ENCODE peak calls at places on chromosome 22, in six cellular contexts. H, E, T, J, V and W are unnamed samples.

GRCh38 chr22:45207981-45208664 is 32.6 kb downstream of the KIAA0930 start:
- DNase-seq in H (no peak), T (peak), J (peak), V (no peak), E (peak), W (peak)

GRCh38 chr22:49092751-49093150 is 734.9 kb downstream of the BRD1 start:
- DNase-seq in E (no peak), H (no peak), J (no peak), V (no peak), T (no peak), W (no peak)

GRCh38 chr22:25085930-25086901 is 113.4 kb upstream of the CRYBB3 start:
- DNase-seq in T (peak), H (no peak), E (no peak), V (no peak), J (no peak), W (no peak)

GRCh38 chr22:24760708-24761306 is 13.7 kb downstream of the PIWIL3 start:
- DNase-seq in E (no peak), J (no peak), V (no peak), T (no peak), H (no peak), W (no peak)

GRCh38 chr22:21755855-21756284 is 20.3 kb upstream of the YPEL1 start:
- DNase-seq in T (peak), E (peak), J (no peak), H (no peak), V (no peak), W (no peak)

GRCh38 chr22:35220221-35220620 is 37.1 kb upstream of the HMGXB4 start:
- DNase-seq in E (no peak), J (no peak), T (no peak), H (no peak), V (no peak), W (no peak)

GRCh38 chr22:43467171-43467570 is 55.4 kb downstream of the MPPED1 start:
- DNase-seq in V (no peak), H (no peak), J (no peak), E (no peak), T (no peak), W (no peak)

GRCh38 chr22:42655693-42656092 is 6.5 kb upstream of the CYB5R3 start:
- DNase-seq in T (no peak), E (no peak), H (no peak), V (no peak), J (no peak), W (no peak)

GRCh38 chr22:49833340-49834007 is 5.8 kb upstream of the BRD1 start:
- DNase-seq in E (no peak), V (no peak), H (no peak), T (no peak), J (no peak), W (peak)

GRCh38 chr22:49828599-49828965 is 909 bp upstream of the BRD1 start:
- DNase-seq in T (no peak), H (no peak), V (no peak), J (no peak), E (no peak), W (no peak)

GRCh38 chr22:46027219-46028068 is 50.5 kb upstream of the WNT7B start:
- DNase-seq in V (no peak), J (no peak), T (no peak), H (no peak), E (no peak), W (peak)

GRCh38 chr22:49324527-49325491 is 502.9 kb downstream of the BRD1 start:
- DNase-seq in E (no peak), T (no peak), H (no peak), V (peak), J (no peak), W (no peak)

GRCh38 chr22:45696227-45696626 is 24.6 kb downstream of the ATXN10 start:
- DNase-seq in H (no peak), E (no peak), V (no peak), J (no peak), T (no peak), W (no peak)

GRCh38 chr22:48586799-48587185 is 1240.9 kb downstream of the BRD1 start:
- DNase-seq in V (no peak), E (no peak), H (no peak), T (no peak), J (no peak), W (no peak)

GRCh38 chr22:45885941-45886395 is 91.0 kb downstream of the WNT7B start:
- DNase-seq in V (no peak), J (peak), E (no peak), T (no peak), H (no peak), W (no peak)

GRCh38 chr22:32571764-32572163 is 97.2 kb downstream of the FBXO7 start:
- DNase-seq in H (no peak), J (no peak), T (no peak), V (no peak), E (no peak), W (no peak)

GRCh38 chr22:49738566-49738965 is 89.1 kb downstream of the BRD1 start:
- DNase-seq in V (no peak), J (no peak), E (no peak), H (no peak), T (no peak), W (no peak)

GRCh38 chr22:49676783-49677494 is 150.7 kb downstream of the BRD1 start:
- DNase-seq in T (no peak), J (peak), H (no peak), E (no peak), V (peak), W (no peak)

GRCh38 chr22:50733521-50734342 is 4.3 kb upstream of the ACR start:
- DNase-seq in J (no peak), V (peak), E (peak), H (no peak), T (peak), W (no peak)

GRCh38 chr22:49155809-49156580 is 671.7 kb downstream of the BRD1 start:
- DNase-seq in E (no peak), V (no peak), T (no peak), H (no peak), J (no peak), W (no peak)

GRCh38 chr22:42069801-42070516 is 653 bp downstream of the NAGA start:
- DNase-seq in T (no peak), J (peak), H (no peak), V (no peak), E (no peak), W (peak)

GRCh38 chr22:49197986-49198704 is 629.5 kb downstream of the BRD1 start:
- DNase-seq in H (no peak), V (no peak), J (peak), E (no peak), T (no peak), W (no peak)

GRCh38 chr22:46076651-46077339 is 73.5 kb upstream of the PPARA start:
- DNase-seq in E (peak), T (no peak), H (no peak), V (no peak), J (no peak), W (no peak)

GRCh38 chr22:45212306-45212709 is 28.4 kb downstream of the KIAA0930 start:
- DNase-seq in T (peak), H (no peak), E (peak), J (no peak), V (no peak), W (peak)

GRCh38 chr22:44557064-44557748 is 59.2 kb upstream of the RTL6 start:
- DNase-seq in H (no peak), E (no peak), T (no peak), J (no peak), V (no peak), W (no peak)

GRCh38 chr22:46390652-46391301 is 55.3 kb downstream of the TRMU start:
- DNase-seq in H (no peak), J (no peak), E (peak), T (no peak), V (no peak), W (peak)

GRCh38 chr22:20438066-20438677 is 547 bp upstream of the SCARF2 start:
- DNase-seq in V (peak), H (no peak), T (peak), J (peak), E (peak), W (no peak)

GRCh38 chr22:20438678-20439492 is 1.3 kb upstream of the SCARF2 start:
- DNase-seq in V (no peak), H (no peak), J (peak), T (peak), E (no peak), W (peak)

GRCh38 chr22:20435436-20436308 is 2.0 kb downstream of the SCARF2 start:
- DNase-seq in H (no peak), E (no peak), T (no peak), J (no peak), V (no peak), W (no peak)

GRCh38 chr22:20436309-20437252 is 1.0 kb downstream of the SCARF2 start:
- DNase-seq in J (peak), H (peak), T (peak), E (peak), V (peak), W (peak)

GRCh38 chr22:20437253-20438065 is at the start of gene SCARF2:
- DNase-seq in T (peak), J (peak), H (peak), E (peak), V (peak), W (no peak)
- H3K23ac ChIP-seq in T (peak), J (no peak), H (peak), E (peak), V (no peak), W (no peak)

DNA sequence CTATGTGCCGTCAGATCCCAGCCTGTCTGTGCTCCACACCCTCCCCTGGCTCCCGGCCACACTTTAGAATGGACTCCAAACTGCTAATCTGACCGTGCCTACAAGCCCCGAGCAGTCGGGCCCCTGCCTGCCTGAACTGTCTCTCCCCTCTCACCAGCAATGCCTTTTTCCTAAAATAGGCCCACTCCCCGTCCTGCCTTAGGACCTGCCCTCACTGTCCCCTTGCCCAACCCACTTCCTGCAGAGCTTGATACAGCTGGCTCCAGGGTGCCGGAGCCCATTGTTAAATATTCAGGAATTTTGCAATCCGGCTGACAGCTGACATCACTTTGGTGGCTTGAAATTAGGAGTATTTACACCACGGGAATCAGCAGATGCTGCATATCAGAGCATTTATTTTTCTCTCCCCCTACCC is 21.4 kb downstream of the MN1 start:
- DNase-seq in T (no peak), V (no peak), J (peak), E (no peak), H (no peak), W (no peak)
- H3K18ac ChIP-seq in T (no peak), V (peak), J (no peak), E (no peak), H (peak), W (no peak)

DNA sequence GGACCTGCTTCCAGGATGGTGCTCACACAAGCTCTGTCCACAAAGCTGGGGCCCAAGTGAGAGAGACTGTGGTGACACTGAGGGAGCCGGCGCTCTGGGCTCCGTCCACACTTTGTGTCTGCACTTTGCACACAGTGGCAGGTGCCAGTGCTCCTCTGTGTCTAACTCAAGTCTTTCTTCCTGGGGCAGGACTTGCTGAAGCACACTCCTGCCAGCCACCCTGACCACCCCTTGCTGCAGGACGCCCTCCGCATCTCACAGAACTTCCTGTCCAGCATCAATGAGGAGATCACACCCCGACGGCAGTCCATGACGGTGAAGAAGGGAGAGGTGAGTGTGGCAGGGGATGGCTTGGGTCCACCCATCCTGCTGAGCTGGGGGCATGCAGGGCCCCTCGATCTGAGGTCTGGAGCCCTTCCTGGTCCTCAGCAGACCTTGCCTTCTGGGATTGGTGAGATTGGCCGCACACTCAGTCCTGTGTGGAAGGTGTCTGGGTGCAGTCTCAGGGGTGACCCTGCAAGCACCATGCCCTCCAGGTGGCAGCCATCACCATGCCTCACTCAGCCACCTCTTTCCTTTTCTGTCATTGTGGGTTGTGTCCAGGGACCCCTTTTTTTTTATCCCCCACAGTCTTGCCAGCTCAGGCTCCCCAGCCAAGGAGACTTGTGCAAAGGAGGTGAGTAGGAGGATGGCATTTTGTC is 93.3 kb downstream of the BCR start:
- DNase-seq in V (no peak), H (no peak), T (no peak), E (no peak), J (no peak), W (no peak)
- H2AK5ac ChIP-seq in V (no peak), H (no peak), T (no peak), E (no peak), J (no peak), W (no peak)

GRCh38 chr22:27757928-27758525 is 43.5 kb downstream of the MN1 start:
- DNase-seq in E (no peak), V (no peak), T (no peak), H (no peak), J (no peak), W (no peak)

GRCh38 chr22:27761036-27761435 is 40.5 kb downstream of the MN1 start:
- DNase-seq in T (no peak), E (no peak), V (no peak), H (no peak), J (no peak), W (no peak)

GRCh38 chr22:27761652-27762051 is 39.9 kb downstream of the MN1 start:
- DNase-seq in E (no peak), T (no peak), H (no peak), V (no peak), J (no peak), W (no peak)

GRCh38 chr22:27756212-27756660 is 45.3 kb downstream of the MN1 start:
- DNase-seq in H (no peak), V (no peak), T (no peak), J (no peak), E (no peak), W (no peak)

GRCh38 chr22:27760474-27760873 is 41.1 kb downstream of the MN1 start:
- DNase-seq in J (no peak), V (no peak), T (no peak), H (no peak), E (no peak), W (no peak)
- H3K23ac ChIP-seq in J (no peak), V (no peak), T (no peak), H (no peak), E (no peak), W (no peak)

DNA sequence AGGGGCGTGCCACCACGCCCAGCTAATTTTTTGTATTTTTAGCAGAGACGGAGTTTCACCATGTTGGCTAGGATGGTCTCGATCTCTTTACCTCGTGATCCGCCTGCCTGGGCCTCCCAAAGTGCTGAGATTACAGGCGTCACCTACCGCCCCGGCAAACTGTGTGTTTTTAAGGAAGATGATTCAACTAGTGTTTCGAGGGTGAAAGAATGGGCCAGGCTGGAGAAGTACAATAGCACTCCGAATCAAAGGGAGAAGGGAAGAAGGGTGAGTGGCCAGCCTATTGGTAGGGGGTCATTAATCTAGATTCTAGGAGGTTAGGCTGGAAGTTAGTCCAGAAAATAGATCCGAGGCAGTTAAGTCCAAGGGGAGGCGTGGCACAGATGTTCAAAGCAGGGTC is 2.9 kb upstream of the CECR2 start:
- DNase-seq in E (no peak), J (no peak), H (no peak), V (no peak), T (no peak), W (no peak)
- H3K18ac ChIP-seq in E (no peak), J (peak), H (no peak), V (peak), T (no peak), W (no peak)

DNA sequence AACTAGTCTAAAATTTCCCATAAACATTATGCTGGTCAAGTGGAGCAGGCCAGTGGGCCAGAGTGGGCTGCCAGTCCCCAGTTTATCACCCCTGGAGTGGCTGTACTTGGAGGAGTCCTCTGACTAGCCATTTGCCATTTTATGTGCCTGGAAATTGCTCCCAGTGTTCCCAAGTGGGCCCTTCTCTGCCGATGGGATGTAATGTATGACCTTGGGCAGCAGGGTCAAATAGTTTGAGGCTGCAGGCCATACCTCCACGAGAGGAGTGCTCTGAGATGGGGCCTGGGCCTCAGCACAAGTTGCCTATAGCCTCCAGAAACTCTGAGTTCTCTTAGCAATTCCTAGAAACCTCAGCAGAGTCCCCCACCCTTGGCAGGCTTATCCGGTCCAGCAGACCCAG is 17.7 kb upstream of the PATZ1 start:
- DNase-seq in V (no peak), T (no peak), H (no peak), J (no peak), E (no peak), W (no peak)
- H2AK5ac ChIP-seq in V (no peak), T (no peak), H (no peak), J (no peak), E (no peak), W (no peak)

GRCh38 chr22:26122920-26123468 is 46.3 kb upstream of the SEZ6L start:
- DNase-seq in V (no peak), E (no peak), J (no peak), H (no peak), T (no peak), W (no peak)
- H3K23ac ChIP-seq in V (no peak), E (no peak), J (no peak), H (no peak), T (no peak), W (no peak)

DNA sequence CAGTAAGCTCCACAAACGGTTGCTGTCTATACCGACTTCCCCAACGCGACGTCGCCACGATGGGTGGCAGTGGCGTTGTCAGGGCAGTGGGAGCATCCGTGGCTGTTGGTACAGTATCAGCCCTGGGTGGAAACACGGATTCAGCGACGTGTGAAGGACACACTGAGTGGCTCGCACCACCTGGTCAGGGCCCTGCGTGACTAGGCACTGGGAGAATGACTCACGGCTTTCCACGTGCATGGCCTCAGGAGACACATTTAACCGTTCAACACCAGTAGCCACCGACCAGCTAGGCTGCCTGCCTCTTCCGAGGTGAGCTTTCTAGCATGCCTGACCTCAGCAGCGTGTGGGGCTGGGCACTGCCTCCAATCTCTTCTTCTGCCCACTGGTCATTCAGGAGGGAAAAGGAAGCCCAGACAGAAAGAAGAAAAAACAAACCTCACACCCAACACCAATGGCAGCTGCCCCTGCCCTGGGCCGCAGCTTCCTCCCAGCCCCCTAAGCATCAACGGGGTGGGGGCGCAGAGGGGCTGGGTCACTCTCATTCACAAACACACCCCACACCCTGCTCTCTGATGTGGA is 59.0 kb downstream of the MYH9 start:
- DNase-seq in T (peak), V (no peak), H (no peak), J (no peak), E (peak), W (peak)
- H3K18ac ChIP-seq in T (peak), V (peak), H (peak), J (peak), E (peak), W (peak)

DNA sequence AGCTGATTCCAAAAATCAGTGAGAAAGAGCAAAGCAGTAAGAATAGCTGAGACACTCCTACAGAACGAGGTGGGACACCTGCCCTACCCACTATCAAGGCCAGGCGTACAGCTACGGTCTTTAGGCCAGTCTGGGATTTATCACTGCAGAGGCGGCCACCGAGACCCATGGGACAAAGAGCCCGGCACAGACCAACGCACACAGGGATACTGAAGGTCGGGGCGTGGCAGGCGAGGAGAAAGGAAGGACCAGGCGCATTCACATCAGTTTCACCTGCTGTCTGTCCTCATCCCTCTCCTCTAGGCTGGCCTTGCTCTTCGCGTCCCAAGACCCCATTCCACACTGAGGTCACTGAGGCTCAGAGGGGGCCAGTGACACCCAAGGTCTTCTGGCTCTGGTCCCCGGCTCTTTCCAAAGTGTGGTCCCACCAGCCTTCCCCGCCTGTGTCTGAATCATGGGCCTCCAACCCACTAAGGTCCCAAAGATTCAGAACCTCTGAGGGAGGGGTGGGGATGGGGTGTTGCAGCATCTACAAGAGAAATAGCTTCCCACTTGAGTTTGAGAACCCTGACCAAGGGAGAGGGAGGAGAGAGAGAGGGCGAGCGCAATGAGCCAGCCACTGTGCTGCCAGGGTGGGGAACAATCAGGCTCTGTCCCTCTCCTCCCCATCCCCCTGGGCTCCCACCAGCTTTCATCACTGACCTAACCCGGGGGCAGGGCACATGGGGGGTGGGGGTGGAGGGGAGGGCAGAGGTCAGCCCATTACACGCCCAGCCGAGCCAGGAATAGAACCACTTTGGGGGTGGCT is 7.2 kb upstream of the PICK1 start:
- DNase-seq in J (no peak), H (no peak), T (no peak), E (no peak), V (no peak), W (no peak)
- H2AK5ac ChIP-seq in J (no peak), H (peak), T (no peak), E (peak), V (no peak), W (no peak)